ENCODE peak calls at places on chromosomes 13 and 19, in ten cellular contexts. T is caudate nucleus; O is IMR-90; I is GM10248; W is activated naive CD4-positive, alpha-beta T cell; P is natural killer cell treated with Interleukin-12 subunit alpha and Interleukin-12 subunit beta and Interleukin-15 and Interleukin-18, amount 100 ng/mL, for 72 hours; B is activated CD4-positive, alpha-beta T cell treated with anti-CD3 and anti-CD28 coated beads, Interleukin-2, amount 50 U/mL, for 24 hours; K is NCI-H446 treated with DMSO at 0.1 percent for 48 hours; F is EL; S is hypothalamus. A is an unnamed sample.

GRCh38 chr19:55158848-55159793 is 1.6 kb upstream of the TNNI3 start:
- DNase-seq in T (no peak), O (no peak), I (no peak), W (no peak), P (no peak), B (no peak), K (no peak), F (peak), S (no peak), A (no peak)

GRCh38 chr19:19997656-19998268 is 41.5 kb downstream of the ZNF682 start:
- DNase-seq in T (peak), O (no peak), I (no peak), W (no peak), P (peak), B (peak), K (no peak), F (no peak), S (no peak), A (no peak)

GRCh38 chr19:32812036-32812435 is 57.5 kb downstream of the SLC7A9 start:
- DNase-seq in T (no peak), O (no peak), I (no peak), W (no peak), P (no peak), B (no peak), K (no peak), F (no peak), S (no peak), A (no peak)

GRCh38 chr19:51514866-51515481 is 13.4 kb upstream of the SIGLEC12 start:
- DNase-seq in T (no peak), O (peak), I (peak), W (no peak), P (no peak), B (no peak), K (no peak), F (peak), S (no peak), A (no peak)

GRCh38 chr19:17243854-17244617 is 1.7 kb downstream of the NR2F6 start:
- DNase-seq in T (no peak), O (peak), I (no peak), W (no peak), P (no peak), B (no peak), K (no peak), F (peak), S (no peak), A (peak)

GRCh38 chr19:3692141-3693029 is 7.9 kb downstream of the PIP5K1C start:
- DNase-seq in T (no peak), O (no peak), I (no peak), W (peak), P (no peak), B (peak), K (no peak), F (no peak), S (no peak), A (no peak)

GRCh38 chr19:54319049-54319448 is 6.1 kb upstream of the LILRA5 start:
- DNase-seq in T (no peak), O (no peak), I (no peak), W (no peak), P (no peak), B (no peak), K (no peak), F (no peak), S (no peak), A (no peak)

GRCh38 chr19:16714702-16715294 is 4.8 kb upstream of the NWD1 start:
- DNase-seq in T (peak), O (peak), I (peak), W (peak), P (no peak), B (peak), K (peak), F (peak), S (peak), A (peak)

GRCh38 chr13:50016421-50016820 is 1.2 kb downstream of the KCNRG start:
- DNase-seq in T (no peak), O (peak), I (no peak), W (no peak), P (no peak), B (no peak), K (no peak), F (no peak), S (no peak), A (no peak)

GRCh38 chr19:46211201-46211881 is 18.2 kb upstream of the IGFL1 start:
- DNase-seq in T (no peak), O (no peak), I (no peak), W (no peak), P (no peak), B (no peak), K (no peak), F (peak), S (no peak), A (no peak)

GRCh38 chr13:36357231-36357630 is 11.0 kb upstream of the SPART start:
- DNase-seq in T (no peak), O (no peak), I (no peak), W (no peak), P (no peak), B (no peak), K (no peak), F (no peak), S (no peak), A (no peak)

GRCh38 chr13:112179995-112180394 is 113.0 kb downstream of the SOX1 start:
- DNase-seq in T (no peak), O (no peak), I (no peak), W (no peak), P (no peak), B (no peak), K (no peak), F (no peak), S (no peak), A (no peak)

GRCh38 chr13:35855531-35856019 is 275.6 kb downstream of the DCLK1 start:
- DNase-seq in T (peak), O (no peak), I (no peak), W (no peak), P (no peak), B (no peak), K (no peak), F (peak), S (peak), A (no peak)

GRCh38 chr13:18232994-18233782 is 948.4 kb downstream of the TUBA3C start:
- DNase-seq in T (no peak), O (no peak), I (no peak), W (no peak), P (no peak), B (no peak), K (no peak), F (no peak), S (no peak), A (no peak)

GRCh38 chr19:53013621-53014020 is at the start of gene ERVV-1:
- DNase-seq in T (no peak), O (peak), I (no peak), W (no peak), P (no peak), B (no peak), K (no peak), F (no peak), S (no peak), A (no peak)

GRCh38 chr19:9128171-9128570 is 1.4 kb upstream of the OR7G3 start:
- DNase-seq in T (no peak), O (peak), I (no peak), W (no peak), P (no peak), B (no peak), K (no peak), F (peak), S (no peak), A (no peak)

GRCh38 chr19:7391218-7391670 is 42.5 kb downstream of the ARHGEF18 start:
- DNase-seq in T (no peak), O (peak), I (no peak), W (no peak), P (no peak), B (no peak), K (no peak), F (peak), S (no peak), A (no peak)

GRCh38 chr13:35818577-35819165 is 312.5 kb downstream of the DCLK1 start:
- DNase-seq in T (no peak), O (peak), I (peak), W (no peak), P (no peak), B (no peak), K (peak), F (peak), S (no peak), A (no peak)

GRCh38 chr13:110027470-110028240 is 241.3 kb upstream of the IRS2 start:
- DNase-seq in T (no peak), O (no peak), I (no peak), W (no peak), P (no peak), B (no peak), K (no peak), F (no peak), S (no peak), A (no peak)

GRCh38 chr13:107144432-107144831 is 576.5 kb upstream of the ARGLU1 start:
- DNase-seq in T (no peak), O (peak), I (no peak), W (no peak), P (no peak), B (no peak), K (no peak), F (no peak), S (no peak), A (no peak)

GRCh38 chr13:106098778-106099177 is 436.7 kb downstream of the EFNB2 start:
- DNase-seq in T (no peak), O (no peak), I (no peak), W (no peak), P (no peak), B (no peak), K (no peak), F (no peak), S (no peak), A (no peak)

GRCh38 chr19:42658148-42658547 is 63.4 kb upstream of the CEACAM8 start:
- DNase-seq in T (no peak), O (peak), I (no peak), W (no peak), P (no peak), B (no peak), K (no peak), F (no peak), S (no peak), A (no peak)

GRCh38 chr19:18408053-18408476 is 10.6 kb upstream of the LRRC25 start:
- DNase-seq in T (no peak), O (no peak), I (peak), W (no peak), P (no peak), B (no peak), K (no peak), F (peak), S (no peak), A (peak)

GRCh38 chr19:29660835-29661234 is 4.4 kb upstream of the PLEKHF1 start:
- DNase-seq in T (no peak), O (no peak), I (no peak), W (no peak), P (no peak), B (no peak), K (no peak), F (no peak), S (no peak), A (no peak)

GRCh38 chr13:26053418-26053980 is 1.7 kb upstream of the SHISA2 start:
- DNase-seq in T (no peak), O (no peak), I (no peak), W (no peak), P (no peak), B (no peak), K (no peak), F (no peak), S (no peak), A (no peak)

GRCh38 chr13:100100115-100100879 is 11.4 kb downstream of the PCCA start:
- DNase-seq in T (peak), O (peak), I (no peak), W (no peak), P (no peak), B (no peak), K (no peak), F (peak), S (no peak), A (no peak)

GRCh38 chr19:45179063-45179847 is 671 bp downstream of the BLOC1S3 start:
- DNase-seq in T (peak), O (peak), I (peak), W (no peak), P (no peak), B (peak), K (no peak), F (peak), S (no peak), A (no peak)

GRCh38 chr19:2274937-2275535 is 6.9 kb downstream of the PEAK3 start:
- DNase-seq in T (peak), O (peak), I (no peak), W (no peak), P (no peak), B (no peak), K (peak), F (peak), S (peak), A (peak)

GRCh38 chr13:33174491-33174890 is 111.1 kb downstream of the STARD13 start:
- DNase-seq in T (no peak), O (no peak), I (no peak), W (no peak), P (no peak), B (no peak), K (peak), F (no peak), S (no peak), A (no peak)

GRCh38 chr13:45817833-45818232 is 33.7 kb downstream of the SIAH3 start:
- DNase-seq in T (no peak), O (no peak), I (no peak), W (no peak), P (no peak), B (no peak), K (no peak), F (no peak), S (no peak), A (no peak)

GRCh38 chr19:47275866-47276461 is 1.3 kb downstream of the INAFM1 start:
- DNase-seq in T (no peak), O (peak), I (no peak), W (no peak), P (no peak), B (no peak), K (no peak), F (peak), S (peak), A (no peak)

GRCh38 chr13:44373601-44374347 is at the start of gene SERP2:
- DNase-seq in T (peak), O (no peak), I (no peak), W (no peak), P (peak), B (no peak), K (no peak), F (peak), S (peak), A (peak)

GRCh38 chr13:44465318-44465717 is 91.7 kb downstream of the SERP2 start:
- DNase-seq in T (no peak), O (peak), I (no peak), W (no peak), P (no peak), B (no peak), K (no peak), F (no peak), S (no peak), A (no peak)

A was measured in sciatic nerve.